ENCODE peak calls at places on chromosomes 11 and 22, in four cellular contexts. F, W, U and K are unnamed samples. For H3K4me1, the result is how much of the 10 kb centered on the place peaks cover.

GRCh38 chr11:32779131-32779530 is 15.3 kb downstream of the CCDC73 start:
- DNase-seq in F (no peak), W (no peak), U (no peak), K (no peak)

GRCh38 chr11:45748801-45749200 is 56.1 kb upstream of the SLC35C1 start:
- DNase-seq in F (no peak), W (no peak), U (no peak), K (no peak)

GRCh38 chr11:6563121-6563619 is 40.2 kb downstream of the RRP8 start:
- DNase-seq in F (no peak), W (no peak), U (no peak), K (no peak)

GRCh38 chr11:43868852-43869567 is 11.6 kb upstream of the ALKBH3 start:
- DNase-seq in F (peak), W (no peak), U (no peak), K (no peak)

GRCh38 chr11:45881708-45882368 is 3.6 kb upstream of the MAPK8IP1 start:
- DNase-seq in F (no peak), W (no peak), U (no peak), K (no peak)

GRCh38 chr11:44831605-44832394 is 105.0 kb downstream of the TSPAN18 start:
- DNase-seq in F (no peak), W (no peak), U (no peak), K (no peak)

GRCh38 chr11:121588747-121589146 is 136.0 kb upstream of the SORL1-AS1 start:
- DNase-seq in F (no peak), W (no peak), U (no peak), K (no peak)

GRCh38 chr11:79273781-79274180 is 167.0 kb downstream of the TENM4 start:
- DNase-seq in F (no peak), W (no peak), U (no peak), K (no peak)

GRCh38 chr22:36373258-36373579 is 14.5 kb downstream of the MYH9 start:
- DNase-seq in F (no peak), W (peak), U (no peak), K (no peak)

GRCh38 chr22:39527481-39527961 is 5.0 kb downstream of the RPS19BP1 start:
- DNase-seq in F (peak), W (peak), U (no peak), K (peak)

GRCh38 chr11:120210651-120211521 is at the start of gene OAF:
- DNase-seq in F (peak), W (peak), U (peak), K (peak)

GRCh38 chr11:62501432-62501891 is 45.1 kb downstream of the AHNAK start:
- DNase-seq in F (peak), W (peak), U (no peak), K (no peak)

GRCh38 chr11:30196400-30197206 is 34.2 kb upstream of the FSHB start:
- DNase-seq in F (peak), W (peak), U (peak), K (peak)

GRCh38 chr11:57751676-57752253 is at the start of gene BTBD18:
- DNase-seq in F (peak), W (no peak), U (peak), K (peak)

GRCh38 chr11:105738972-105739574 is 129.2 kb downstream of the GRIA4 start:
- DNase-seq in F (no peak), W (no peak), U (no peak), K (no peak)

GRCh38 chr11:104781037-104781436 is 117.2 kb downstream of the CASP12 start:
- DNase-seq in F (no peak), W (no peak), U (no peak), K (no peak)

GRCh38 chr22:39087881-39088687 is 9.0 kb upstream of the APOBEC3H start:
- DNase-seq in F (no peak), W (no peak), U (no peak), K (no peak)

GRCh38 chr11:129061466-129062194 is 119.0 kb upstream of the TP53AIP1 start:
- DNase-seq in F (no peak), W (no peak), U (no peak), K (no peak)

GRCh38 chr11:68135161-68135560 is 14.0 kb upstream of the CHKA start:
- DNase-seq in F (no peak), W (peak), U (peak), K (no peak)

GRCh38 chr11:126575849-126576248 is 220.4 kb downstream of the ST3GAL4 start:
- DNase-seq in F (no peak), W (no peak), U (no peak), K (no peak)

GRCh38 chr22:30694638-30695350 is at the start of gene OSBP2:
- DNase-seq in F (no peak), W (peak), U (peak), K (peak)

GRCh38 chr11:7604331-7604973 is 68.8 kb downstream of the CYB5R2 start:
- DNase-seq in F (no peak), W (no peak), U (no peak), K (peak)

GRCh38 chr11:123159146-123159857 is 35.7 kb downstream of the CLMP start:
- DNase-seq in F (no peak), W (no peak), U (no peak), K (no peak)

GRCh38 chr11:34255101-34255500 is 102.7 kb downstream of the ABTB2 start:
- DNase-seq in F (no peak), W (no peak), U (no peak), K (no peak)

GRCh38 chr11:43941257-43941879 is 1.1 kb upstream of the C11orf96 start:
- DNase-seq in F (no peak), W (no peak), U (no peak), K (no peak)

GRCh38 chr11:44928807-44929206 is 21.9 kb downstream of the TP53I11 start:
- DNase-seq in F (no peak), W (no peak), U (no peak), K (no peak)

GRCh38 chr11:117934526-117935307 is 5.5 kb upstream of the TMPRSS13 start:
- DNase-seq in F (no peak), W (no peak), U (no peak), K (no peak)

GRCh38 chr22:42885446-42885845 is 28.4 kb upstream of the ARFGAP3 start:
- DNase-seq in F (no peak), W (no peak), U (no peak), K (no peak)

GRCh38 chr11:36268337-36268931 is 20.8 kb downstream of the COMMD9 start:
- DNase-seq in F (no peak), W (no peak), U (no peak), K (no peak)

GRCh38 chr11:31236052-31236652 is 133.4 kb downstream of the DCDC1 start:
- DNase-seq in F (no peak), W (no peak), U (no peak), K (no peak)

GRCh38 chr11:8330416-8330815 is 66.7 kb upstream of the LMO1 start:
- DNase-seq in F (no peak), W (peak), U (no peak), K (no peak)

GRCh38 chr11:86069408-86070086 is 663 bp upstream of the PICALM start:
- DNase-seq in F (peak), W (no peak), U (peak), K (peak)

GRCh38 chr11:94129505-94130335 is 1.1 kb downstream of the PANX1 start:
- DNase-seq in F (no peak), W (no peak), U (no peak), K (peak)

GRCh38 chr11:87039371-87039770 is 1.6 kb downstream of the TMEM135 start:
- DNase-seq in F (no peak), W (no peak), U (no peak), K (no peak)

GRCh38 chr11:27166130-27166529 is 125.5 kb downstream of the BBOX1 start:
- DNase-seq in F (no peak), W (no peak), U (no peak), K (no peak)

GRCh38 chr22:50056214-50056972 is 1.7 kb downstream of the TTLL8 start:
- DNase-seq in F (no peak), W (peak), U (no peak), K (no peak)

GRCh38 chr11:34345012-34345804 is 12.6 kb downstream of the ABTB2 start:
- DNase-seq in F (peak), W (peak), U (peak), K (peak)

GRCh38 chr22:20312396-20313191 is 7.3 kb downstream of the DGCR6L start:
- DNase-seq in F (no peak), W (peak), U (peak), K (peak)

GRCh38 chr22:31272522-31273446 is 19.5 kb downstream of the PIK3IP1 start:
- DNase-seq in F (peak), W (no peak), U (peak), K (peak)

GRCh38 chr22:17434856-17435255 is 65.6 kb downstream of the CECR2 start:
- DNase-seq in F (no peak), W (no peak), U (no peak), K (no peak)

GRCh38 chr22:17431179-17431578 is 61.9 kb downstream of the CECR2 start:
- DNase-seq in F (no peak), W (no peak), U (no peak), K (no peak)

GRCh38 chr22:17429516-17429915 is 60.3 kb downstream of the CECR2 start:
- DNase-seq in F (no peak), W (no peak), U (no peak), K (no peak)

GRCh38 chr22:17435375-17435774 is 66.1 kb downstream of the CECR2 start:
- DNase-seq in F (no peak), W (no peak), U (no peak), K (no peak)

DNA sequence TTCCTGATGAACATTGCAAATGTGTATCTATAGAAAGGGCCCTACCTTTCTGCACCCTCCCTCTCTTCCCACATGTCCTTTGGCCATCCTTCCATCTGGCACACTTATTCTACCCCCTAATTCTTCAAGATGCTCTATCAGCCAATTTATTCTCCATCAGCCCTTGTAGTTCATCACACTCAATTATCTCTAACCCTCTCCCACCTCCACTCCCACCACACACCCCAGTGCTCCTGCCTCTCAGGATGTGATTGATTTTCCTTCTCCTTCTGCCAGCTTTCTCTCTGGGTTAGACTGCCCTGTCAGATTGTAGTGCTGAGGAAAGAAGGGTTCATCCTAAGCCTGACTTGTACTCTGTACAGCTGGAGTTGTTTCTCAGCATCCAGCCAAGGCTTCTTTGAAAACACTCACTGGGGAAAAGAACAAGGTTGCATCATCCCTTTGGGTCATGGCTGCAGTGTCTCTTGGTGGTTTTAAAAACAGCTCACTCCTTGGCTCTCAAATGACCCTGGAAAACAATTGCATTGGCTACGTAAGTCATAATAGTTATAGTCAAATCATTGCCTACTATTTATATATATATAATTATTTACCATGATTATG is 61.1 kb downstream of the CECR2 start:
- DNase-seq in F (no peak), W (no peak), U (no peak), K (no peak)
- H3K4me1 ChIP-seq in F (under half), W (under half), U (under half), K (under half)

GRCh38 chr11:1457856-1458255 is 28.7 kb downstream of the MOB2 start:
- DNase-seq in F (no peak), W (no peak), U (no peak), K (no peak)

GRCh38 chr11:1457326-1457680 is 29.3 kb downstream of the MOB2 start:
- DNase-seq in F (no peak), W (no peak), U (no peak), K (no peak)

GRCh38 chr11:1459739-1460395 is 26.7 kb downstream of the MOB2 start:
- DNase-seq in F (no peak), W (no peak), U (no peak), K (no peak)

GRCh38 chr11:1459219-1459575 is 27.4 kb downstream of the MOB2 start:
- DNase-seq in F (no peak), W (no peak), U (no peak), K (no peak)

GRCh38 chr11:1458340-1459218 is 28.0 kb downstream of the MOB2 start:
- DNase-seq in F (no peak), W (no peak), U (peak), K (peak)
- TF ChIP-seq CTCF in F (peak), W (peak), U (no peak), K (no peak)

DNA sequence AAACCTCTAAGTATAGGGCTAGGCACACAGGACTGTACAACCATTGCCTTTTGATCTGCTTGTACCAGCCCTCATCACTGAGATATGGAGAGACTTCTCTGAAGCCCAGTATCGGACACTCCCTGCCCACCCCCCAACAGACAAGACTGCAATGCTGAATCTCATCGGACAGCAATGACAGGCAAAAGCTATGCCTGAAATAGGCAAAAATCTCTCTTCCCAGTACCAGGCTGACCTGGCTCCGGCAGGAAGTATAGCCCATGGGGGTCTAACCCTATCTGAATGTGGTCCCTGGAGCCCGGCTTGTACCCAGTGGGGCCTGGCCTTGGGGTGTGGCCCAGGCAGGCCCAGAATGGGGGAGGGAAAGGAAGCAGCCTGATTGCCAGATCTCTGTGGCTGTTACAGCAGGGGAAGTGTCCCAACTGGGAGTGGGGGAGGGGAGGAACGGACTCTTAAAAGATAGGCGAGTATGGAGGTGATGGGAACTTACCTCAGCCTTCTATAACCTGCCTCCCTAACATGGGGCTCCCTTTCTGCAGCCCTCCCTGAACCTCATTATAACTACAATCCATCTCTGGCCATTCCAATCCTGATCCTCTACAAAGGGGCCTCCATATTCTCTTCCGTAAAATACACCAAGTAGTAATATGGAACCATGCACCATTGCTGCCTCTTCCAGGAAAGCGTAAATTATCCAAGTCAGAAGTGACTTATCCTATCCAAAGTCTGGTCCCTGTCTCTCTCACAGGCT is 6.2 kb downstream of the RHOG start:
- DNase-seq in F (no peak), W (peak), U (peak), K (peak)
- H3K4me1 ChIP-seq in F (half or more), W (under half), U (under half), K (under half)

GRCh38 chr11:5553347-5553746 is 5.0 kb upstream of the OR52H1 start:
- DNase-seq in F (no peak), W (no peak), U (no peak), K (no peak)
- TF ChIP-seq CTCF in F (no peak), W (peak), U (no peak), K (no peak)

GRCh38 chr11:78253797-78254196 is 65.1 kb downstream of the USP35 start:
- DNase-seq in F (no peak), W (no peak), U (no peak), K (no peak)
- H3K4me1 ChIP-seq in F (under half), W (under half), U (under half), K (under half)

DNA sequence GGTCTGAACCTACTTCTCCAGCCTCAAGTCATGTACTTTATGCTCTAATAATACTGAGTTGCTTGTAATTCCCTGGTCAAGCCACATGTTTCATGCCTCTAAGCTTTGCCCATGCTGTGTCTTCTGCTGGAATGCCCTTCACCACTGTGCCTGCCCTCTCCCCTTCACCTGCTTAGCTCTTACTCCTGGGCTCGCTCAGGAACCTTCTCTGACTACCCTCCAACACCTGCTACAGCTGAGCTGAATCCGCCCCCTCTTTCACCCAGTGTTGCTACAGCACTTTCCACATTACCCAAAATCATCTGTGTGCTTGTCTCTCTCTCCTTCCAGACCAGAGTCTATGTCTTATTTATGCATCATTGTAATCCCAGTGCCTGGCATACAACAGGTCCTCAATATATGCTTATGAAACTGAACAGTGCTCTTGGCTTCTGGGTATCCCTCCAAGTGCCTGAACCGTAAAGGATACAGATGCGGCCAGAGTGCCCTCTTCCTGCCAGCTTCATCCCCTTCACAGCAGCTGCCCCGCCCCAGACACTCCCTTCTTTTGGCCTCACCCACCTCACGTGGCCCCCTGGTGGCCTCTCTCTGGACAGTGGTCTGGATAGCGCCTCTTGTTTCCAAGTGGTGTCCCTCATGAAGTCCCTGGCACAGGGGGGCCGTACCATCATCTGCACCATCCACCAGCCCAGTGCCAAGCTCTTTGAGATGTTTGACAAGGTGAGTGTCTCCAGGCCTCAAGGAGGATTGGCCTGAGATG is 7.1 kb downstream of the ABCG4 start:
- DNase-seq in F (peak), W (no peak), U (no peak), K (peak)
- TF ChIP-seq CTCF in F (peak), W (peak), U (no peak), K (no peak)

GRCh38 chr11:111882202-111882601 is 2.9 kb downstream of the CFAP68 start:
- DNase-seq in F (no peak), W (no peak), U (no peak), K (no peak)

GRCh38 chr11:111878385-111878765 is 590 bp downstream of the FDXACB1 start:
- DNase-seq in F (no peak), W (no peak), U (no peak), K (no peak)

GRCh38 chr11:111879637-111879960 is 258 bp downstream of the CFAP68 start:
- DNase-seq in F (no peak), W (no peak), U (no peak), K (no peak)

GRCh38 chr11:111878766-111879636 is at the start of the genes CFAP68 and FDXACB1:
- DNase-seq in F (peak), W (peak), U (peak), K (peak)
- H3K4me1 ChIP-seq in F (under half), W (under half), U (under half), K (under half)

DNA sequence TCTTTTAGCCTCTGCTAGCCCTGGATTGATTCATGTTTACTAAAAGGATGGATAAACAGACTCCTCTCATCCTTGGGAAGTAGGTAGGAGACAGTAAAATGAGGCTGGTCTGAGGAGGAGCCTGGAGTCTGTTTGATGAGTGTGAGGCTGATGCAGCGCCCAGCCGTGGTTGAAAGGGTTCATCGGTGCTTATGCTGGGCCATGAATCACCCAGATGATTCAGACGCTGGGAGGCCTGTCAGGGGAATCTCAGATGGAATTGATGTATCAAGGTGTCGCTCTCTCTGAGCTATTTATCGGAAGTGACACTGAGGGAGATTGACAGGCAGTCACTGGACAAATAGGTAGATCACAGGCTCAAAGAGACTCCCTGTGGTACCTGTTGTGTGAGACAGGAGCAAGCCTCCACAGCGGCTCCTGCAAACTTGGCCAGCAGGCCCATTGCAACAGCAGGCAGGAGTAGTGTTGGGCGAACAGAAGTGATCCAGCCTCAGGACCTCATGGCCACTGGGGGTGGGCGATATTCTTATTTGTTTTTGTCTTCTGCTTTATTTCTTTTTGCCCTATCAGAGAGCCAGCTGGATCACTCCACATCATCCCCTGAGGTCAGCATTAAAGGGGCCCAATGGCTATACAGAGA is 109.9 kb upstream of the CADM1 start:
- DNase-seq in F (peak), W (no peak), U (no peak), K (no peak)
- TF ChIP-seq CTCF in F (no peak), W (no peak), U (no peak), K (no peak)

GRCh38 chr22:45686842-45687241 is 15.2 kb downstream of the ATXN10 start:
- DNase-seq in F (no peak), W (no peak), U (no peak), K (no peak)
- H3K4me1 ChIP-seq in F (under half), W (under half), U (under half), K (under half)

GRCh38 chr22:26535499-26535898 is 23.2 kb upstream of the TFIP11 start:
- DNase-seq in F (no peak), W (no peak), U (no peak), K (no peak)
- TF ChIP-seq CTCF in F (no peak), W (no peak), U (no peak), K (no peak)